ENCODE peak calls at places on chromosomes 16 and 17, in ten cellular contexts. One of them, this sample, is unnamed.

GRCh38 chr17:35740997-35741931 is 9.8 kb downstream of the RASL10B start:
- DNase-seq in nucleus accumbens: no peak
- DNase-seq in NCI-H345: peak; percentile 39
- DNase-seq in NCI-H446 treated with DMSO at 0.1 percent for 48 hours: no peak
- DNase-seq in CD4-positive, alpha-beta T cell: peak; percentile 14
- DNase-seq in right lobe of liver: no peak
- DNase-seq in BJ: no peak
- DNase-seq in Peyer's patch: no peak
- DNase-seq in HTR-8/SVneo: no peak
- DNase-seq in ovary: no peak
- DNase-seq in this sample: no peak

GRCh38 chr17:13931111-13931526 is 138.2 kb upstream of the COX10 start:
- DNase-seq in nucleus accumbens: no peak
- DNase-seq in NCI-H345: no peak
- DNase-seq in NCI-H446 treated with DMSO at 0.1 percent for 48 hours: no peak
- DNase-seq in CD4-positive, alpha-beta T cell: no peak
- DNase-seq in right lobe of liver: no peak
- DNase-seq in BJ: peak; percentile 42
- DNase-seq in Peyer's patch: no peak
- DNase-seq in HTR-8/SVneo: no peak
- DNase-seq in ovary: no peak
- DNase-seq in this sample: no peak

GRCh38 chr16:88398170-88398873 is 15.6 kb downstream of the ZNF469 start:
- DNase-seq in nucleus accumbens: no peak
- DNase-seq in NCI-H345: no peak
- DNase-seq in NCI-H446 treated with DMSO at 0.1 percent for 48 hours: no peak
- DNase-seq in CD4-positive, alpha-beta T cell: no peak
- DNase-seq in right lobe of liver: no peak
- DNase-seq in BJ: no peak
- DNase-seq in Peyer's patch: no peak
- DNase-seq in HTR-8/SVneo: no peak
- DNase-seq in ovary: no peak
- DNase-seq in this sample: no peak

GRCh38 chr16:4407543-4408322 is 8.7 kb downstream of the CORO7 start:
- DNase-seq in nucleus accumbens: no peak
- DNase-seq in NCI-H345: no peak
- DNase-seq in NCI-H446 treated with DMSO at 0.1 percent for 48 hours: no peak
- DNase-seq in CD4-positive, alpha-beta T cell: no peak
- DNase-seq in right lobe of liver: no peak
- DNase-seq in BJ: peak; percentile 53
- DNase-seq in Peyer's patch: no peak
- DNase-seq in HTR-8/SVneo: no peak
- DNase-seq in ovary: no peak
- DNase-seq in this sample: no peak

GRCh38 chr17:8140058-8140412 is 12.2 kb downstream of the PER1 start:
- DNase-seq in nucleus accumbens: no peak
- DNase-seq in NCI-H345: no peak
- DNase-seq in NCI-H446 treated with DMSO at 0.1 percent for 48 hours: no peak
- DNase-seq in CD4-positive, alpha-beta T cell: no peak
- DNase-seq in right lobe of liver: no peak
- DNase-seq in BJ: no peak
- DNase-seq in Peyer's patch: peak; percentile 51
- DNase-seq in HTR-8/SVneo: no peak
- DNase-seq in ovary: no peak
- DNase-seq in this sample: no peak

GRCh38 chr17:60451071-60451470 is 28.8 kb downstream of the CHCT1 start:
- DNase-seq in nucleus accumbens: no peak
- DNase-seq in NCI-H345: no peak
- DNase-seq in NCI-H446 treated with DMSO at 0.1 percent for 48 hours: no peak
- DNase-seq in CD4-positive, alpha-beta T cell: no peak
- DNase-seq in right lobe of liver: no peak
- DNase-seq in BJ: no peak
- DNase-seq in Peyer's patch: no peak
- DNase-seq in HTR-8/SVneo: no peak
- DNase-seq in ovary: no peak
- DNase-seq in this sample: no peak

GRCh38 chr16:83701494-83701893 is 106.3 kb upstream of the HSBP1 start:
- DNase-seq in nucleus accumbens: no peak
- DNase-seq in NCI-H345: no peak
- DNase-seq in NCI-H446 treated with DMSO at 0.1 percent for 48 hours: no peak
- DNase-seq in CD4-positive, alpha-beta T cell: no peak
- DNase-seq in right lobe of liver: no peak
- DNase-seq in BJ: no peak
- DNase-seq in Peyer's patch: no peak
- DNase-seq in HTR-8/SVneo: peak; percentile 43
- DNase-seq in ovary: no peak
- DNase-seq in this sample: no peak

GRCh38 chr17:55734128-55734781 is 11.6 kb upstream of the TMEM100 start:
- DNase-seq in nucleus accumbens: no peak
- DNase-seq in NCI-H345: no peak
- DNase-seq in NCI-H446 treated with DMSO at 0.1 percent for 48 hours: no peak
- DNase-seq in CD4-positive, alpha-beta T cell: no peak
- DNase-seq in right lobe of liver: no peak
- DNase-seq in BJ: no peak
- DNase-seq in Peyer's patch: no peak
- DNase-seq in HTR-8/SVneo: no peak
- DNase-seq in ovary: no peak
- DNase-seq in this sample: no peak

GRCh38 chr17:51456942-51457341 is 196.6 kb downstream of the UTP18 start:
- DNase-seq in nucleus accumbens: no peak
- DNase-seq in NCI-H345: no peak
- DNase-seq in NCI-H446 treated with DMSO at 0.1 percent for 48 hours: peak; percentile 9
- DNase-seq in CD4-positive, alpha-beta T cell: no peak
- DNase-seq in right lobe of liver: no peak
- DNase-seq in BJ: no peak
- DNase-seq in Peyer's patch: no peak
- DNase-seq in HTR-8/SVneo: no peak
- DNase-seq in ovary: no peak
- DNase-seq in this sample: no peak